ENCODE peak calls at places on chromosomes 16 and 17, in four cellular contexts. One of them, this sample, is unnamed.
A peak's percentile ranks its signal among the peaks of the same experiment; 100 is the strongest.

GRCh38 chr16:67162439-67163163 is 1.9 kb upstream of the HSF4 start:
- DNase-seq in psoas muscle: peak; percentile 38
- DNase-seq in brain microvascular endothelial cell: no peak
- DNase-seq in ascending aorta: no peak
- DNase-seq in this sample: no peak

GRCh38 chr16:84460406-84461028 is 43.9 kb downstream of the MEAK7 start:
- DNase-seq in psoas muscle: no peak
- DNase-seq in brain microvascular endothelial cell: no peak
- DNase-seq in ascending aorta: no peak
- DNase-seq in this sample: peak; percentile 49

GRCh38 chr16:64416232-64417010 is 705.4 kb downstream of the CDH11 start:
- DNase-seq in psoas muscle: no peak
- DNase-seq in brain microvascular endothelial cell: peak; percentile 67
- DNase-seq in ascending aorta: no peak
- DNase-seq in this sample: no peak

GRCh38 chr17:50660042-50660886 is 25.6 kb downstream of the ABCC3 start:
- DNase-seq in psoas muscle: no peak
- DNase-seq in brain microvascular endothelial cell: no peak
- DNase-seq in ascending aorta: no peak
- DNase-seq in this sample: no peak

GRCh38 chr17:44794699-44795413 is 35.2 kb downstream of the GJC1 start:
- DNase-seq in psoas muscle: no peak
- DNase-seq in brain microvascular endothelial cell: peak; percentile 81
- DNase-seq in ascending aorta: no peak
- DNase-seq in this sample: no peak

GRCh38 chr17:50129946-50130777 is at the start of gene SAMD14:
- DNase-seq in psoas muscle: peak; percentile 67
- DNase-seq in brain microvascular endothelial cell: no peak
- DNase-seq in ascending aorta: no peak
- DNase-seq in this sample: no peak

GRCh38 chr17:68238488-68238887 is 9.4 kb upstream of the AMZ2 start:
- DNase-seq in psoas muscle: no peak
- DNase-seq in brain microvascular endothelial cell: no peak
- DNase-seq in ascending aorta: no peak
- DNase-seq in this sample: no peak

GRCh38 chr17:79974786-79975497 is 60.7 kb downstream of the TBC1D16 start:
- DNase-seq in psoas muscle: no peak
- DNase-seq in brain microvascular endothelial cell: no peak
- DNase-seq in ascending aorta: no peak
- DNase-seq in this sample: peak; percentile 55

GRCh38 chr16:64363039-64363438 is 758.8 kb downstream of the CDH11 start:
- DNase-seq in psoas muscle: no peak
- DNase-seq in brain microvascular endothelial cell: no peak
- DNase-seq in ascending aorta: no peak
- DNase-seq in this sample: no peak

GRCh38 chr17:73912360-73912746 is 268.1 kb upstream of the SDK2 start:
- DNase-seq in psoas muscle: no peak
- DNase-seq in brain microvascular endothelial cell: no peak
- DNase-seq in ascending aorta: no peak
- DNase-seq in this sample: no peak

GRCh38 chr16:85673529-85674417 is 15.0 kb downstream of the GINS2 start:
- DNase-seq in psoas muscle: no peak
- DNase-seq in brain microvascular endothelial cell: peak; percentile 60
- DNase-seq in ascending aorta: no peak
- DNase-seq in this sample: no peak

GRCh38 chr17:81935709-81936084 is 1.4 kb downstream of the PYCR1 start:
- DNase-seq in psoas muscle: no peak
- DNase-seq in brain microvascular endothelial cell: no peak
- DNase-seq in ascending aorta: no peak
- DNase-seq in this sample: no peak

GRCh38 chr16:50114357-50115129 is 38.6 kb upstream of the TENT4B start:
- DNase-seq in psoas muscle: no peak
- DNase-seq in brain microvascular endothelial cell: no peak
- DNase-seq in ascending aorta: no peak
- DNase-seq in this sample: no peak

DNA sequence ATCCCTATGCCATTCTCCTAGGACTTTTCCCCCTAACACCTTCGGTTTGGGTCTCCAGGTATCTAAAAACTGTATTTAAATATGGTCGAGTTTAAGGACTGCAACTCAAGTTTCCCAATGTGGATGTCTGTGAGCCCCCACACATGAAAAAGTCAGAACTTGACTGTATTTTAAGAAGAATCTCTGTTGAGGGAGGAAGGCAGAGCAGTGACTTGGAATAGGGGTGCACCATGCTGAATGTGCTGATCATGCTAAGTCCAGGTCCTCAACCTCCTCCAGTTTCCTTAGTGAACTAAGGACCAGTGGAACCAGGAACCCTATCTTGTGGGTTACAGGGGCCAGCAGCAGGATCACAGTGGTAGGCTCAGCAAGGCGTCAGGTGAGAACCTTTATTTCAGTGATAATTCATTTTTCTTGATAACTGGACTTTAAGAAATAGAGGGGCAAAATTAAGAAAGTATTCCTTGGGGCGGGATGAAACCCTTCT is 19.5 kb downstream of the GRB7 start:
- DNase-seq in psoas muscle: no peak
- DNase-seq in brain microvascular endothelial cell: no peak
- DNase-seq in ascending aorta: no peak
- DNase-seq in this sample: no peak
- H3K4me3 ChIP-seq in psoas muscle: no peak overlapping the region
- H3K4me3 ChIP-seq in brain microvascular endothelial cell: no peak overlapping the region
- H3K4me3 ChIP-seq in ascending aorta: no peak overlapping the region
- H3K4me3 ChIP-seq in this sample: no peak overlapping the region

DNA sequence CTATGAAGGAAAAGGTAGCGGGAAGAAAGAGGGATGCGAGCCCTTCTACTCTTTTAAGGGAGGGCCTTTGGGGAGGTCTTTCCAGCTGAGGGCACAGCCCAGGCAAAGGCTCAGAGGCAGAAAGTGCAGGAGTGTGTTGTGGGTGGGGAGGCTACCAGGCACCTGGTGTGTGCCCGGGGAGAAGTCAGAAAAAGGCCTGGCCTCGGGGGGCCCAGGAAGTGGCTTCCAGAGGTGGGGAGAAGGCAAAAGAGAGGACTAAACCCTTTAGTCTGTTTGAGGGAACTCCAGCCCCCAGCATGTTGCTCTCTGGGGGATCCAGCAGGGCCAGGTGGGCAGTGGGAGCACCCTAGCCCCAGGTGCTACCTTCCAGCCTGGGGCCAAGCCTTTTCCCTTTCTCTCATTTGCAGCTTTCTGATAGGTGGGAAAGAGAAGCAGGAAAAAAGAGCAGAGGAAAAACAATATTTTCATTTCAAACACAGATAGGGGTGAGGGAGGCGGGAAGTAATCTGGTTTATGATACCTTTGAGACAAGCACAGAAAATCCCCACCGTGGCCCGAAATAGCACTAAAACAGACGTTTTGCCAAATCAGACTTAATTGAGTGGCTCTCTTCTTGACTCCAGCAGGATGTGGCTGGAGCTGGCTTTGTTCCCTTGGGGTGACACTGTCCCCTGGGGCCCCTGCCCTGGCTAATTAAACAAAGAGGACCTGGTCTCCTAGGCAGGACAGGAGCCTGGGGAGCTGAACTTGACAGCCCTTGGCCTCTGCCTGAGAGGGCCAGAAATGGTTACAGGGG is 10.4 kb downstream of the RAI1 start:
- DNase-seq in psoas muscle: no peak
- DNase-seq in brain microvascular endothelial cell: no peak
- DNase-seq in ascending aorta: no peak
- DNase-seq in this sample: no peak
- TF ChIP-seq CTCF in psoas muscle: no peak
- TF ChIP-seq CTCF in brain microvascular endothelial cell: no peak
- TF ChIP-seq CTCF in ascending aorta: no peak
- TF ChIP-seq CTCF in this sample: no peak

DNA sequence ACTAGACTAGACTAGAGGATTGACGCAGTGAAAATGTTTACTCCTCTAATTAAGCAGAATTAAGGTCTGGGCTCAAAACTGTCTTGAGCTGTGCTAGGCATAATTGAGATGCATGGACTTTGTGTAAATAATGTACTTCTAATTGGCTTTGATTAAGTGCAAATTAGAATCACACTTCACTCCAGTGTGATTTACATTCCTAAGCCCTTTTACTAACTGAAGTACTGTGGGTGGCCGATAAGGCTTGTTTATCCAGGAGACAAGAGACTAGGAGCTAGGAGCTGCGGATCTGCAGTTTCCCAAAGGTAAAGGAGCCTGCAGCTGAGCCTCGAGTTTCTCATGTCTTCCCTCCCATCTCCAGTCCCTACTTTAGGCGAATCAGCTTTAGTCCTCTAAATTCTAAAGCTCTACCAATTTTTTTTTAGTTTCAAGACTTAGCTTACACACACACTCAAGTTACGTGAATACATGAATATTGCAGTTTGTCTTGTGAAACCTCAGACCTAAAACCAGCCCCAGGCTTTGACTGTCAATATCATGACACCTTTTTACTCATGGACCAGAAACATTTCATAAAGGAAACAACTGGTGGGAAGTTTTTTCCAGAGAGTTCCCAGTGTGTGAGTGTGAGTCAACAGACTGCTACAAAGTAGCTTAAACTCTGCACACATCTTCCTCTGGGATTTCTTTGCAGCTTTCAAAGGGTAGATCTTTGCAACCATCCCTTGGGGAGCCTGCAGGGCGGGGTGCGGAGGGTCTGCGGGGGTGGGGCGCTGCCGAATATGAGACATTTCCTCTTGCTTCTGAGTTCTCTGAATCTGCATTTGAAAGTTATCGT is 113.9 kb upstream of the TBX2 start:
- DNase-seq in psoas muscle: no peak
- DNase-seq in brain microvascular endothelial cell: peak; percentile 90
- DNase-seq in ascending aorta: no peak
- DNase-seq in this sample: no peak
- H3K27ac ChIP-seq in psoas muscle: no peak overlapping the region
- H3K27ac ChIP-seq in brain microvascular endothelial cell: peak overlapping the region; percentile 86
- H3K27ac ChIP-seq in ascending aorta: no peak overlapping the region
- H3K27ac ChIP-seq in this sample: no peak overlapping the region

DNA sequence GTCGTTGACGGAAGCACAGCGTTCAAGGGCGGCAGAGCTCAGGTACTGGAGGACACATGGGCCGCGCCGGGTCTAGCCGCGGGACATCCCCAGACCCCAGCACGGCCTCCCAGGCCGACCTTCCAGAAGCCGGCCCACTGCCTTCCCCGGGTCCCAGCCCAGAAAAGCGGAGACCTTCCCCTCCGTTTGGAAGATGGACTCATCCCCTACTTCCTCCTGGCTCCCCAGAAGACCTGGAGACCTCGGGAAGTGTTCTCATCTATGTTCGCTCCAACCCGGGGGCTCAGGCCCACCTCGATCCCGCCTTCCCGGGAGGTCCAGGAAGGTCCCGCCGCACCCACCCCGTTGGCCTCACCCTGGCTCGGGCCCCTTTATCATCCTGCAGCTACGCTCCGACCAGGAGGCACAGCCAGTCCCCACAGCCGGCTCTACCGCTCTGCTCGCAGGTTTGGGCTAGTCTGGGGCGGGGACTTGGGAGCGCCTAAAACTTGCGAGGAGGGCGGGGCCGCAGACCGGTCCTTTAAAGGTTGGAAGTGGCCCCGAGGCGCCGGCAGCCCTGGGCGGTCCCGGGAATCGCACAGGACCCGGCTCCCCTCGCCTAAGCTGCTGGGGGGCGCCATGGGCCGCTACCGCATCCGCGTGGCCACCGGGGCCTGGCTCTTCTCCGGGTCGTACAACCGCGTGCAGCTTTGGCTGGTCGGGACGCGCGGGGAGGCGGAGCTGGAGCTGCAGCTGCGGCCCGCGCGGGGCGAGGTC is at the start of gene ALOX12:
- DNase-seq in psoas muscle: no peak
- DNase-seq in brain microvascular endothelial cell: no peak
- DNase-seq in ascending aorta: no peak
- DNase-seq in this sample: no peak
- H3K4me3 ChIP-seq in psoas muscle: peak within 1 kb of the TSS; percentile 49
- H3K4me3 ChIP-seq in brain microvascular endothelial cell: peak within 1 kb of the TSS; percentile 30
- H3K4me3 ChIP-seq in ascending aorta: peak within 1 kb of the TSS; percentile 35
- H3K4me3 ChIP-seq in this sample: peak within 1 kb of the TSS; percentile 72

GRCh38 chr16:89132194-89133005 is 38.7 kb downstream of the ACSF3 start:
- DNase-seq in psoas muscle: no peak
- DNase-seq in brain microvascular endothelial cell: no peak
- DNase-seq in ascending aorta: no peak
- DNase-seq in this sample: no peak
- TF ChIP-seq CTCF in psoas muscle: no peak
- TF ChIP-seq CTCF in brain microvascular endothelial cell: peak; percentile 19
- TF ChIP-seq CTCF in ascending aorta: no peak
- TF ChIP-seq CTCF in this sample: no peak

GRCh38 chr17:59370580-59371299 is 39.3 kb downstream of the YPEL2 start:
- DNase-seq in psoas muscle: peak; percentile 84
- DNase-seq in brain microvascular endothelial cell: no peak
- DNase-seq in ascending aorta: no peak
- DNase-seq in this sample: no peak
- H3K27ac ChIP-seq in psoas muscle: peak overlapping the region; percentile 92
- H3K27ac ChIP-seq in brain microvascular endothelial cell: peak overlapping the region; percentile 82
- H3K27ac ChIP-seq in ascending aorta: peak overlapping the region; percentile 94
- H3K27ac ChIP-seq in this sample: peak overlapping the region; percentile 93

GRCh38 chr16:3672571-3673041 is 18.1 kb downstream of the DNASE1 start:
- DNase-seq in psoas muscle: peak; percentile 49
- DNase-seq in brain microvascular endothelial cell: no peak
- DNase-seq in ascending aorta: no peak
- DNase-seq in this sample: no peak
- H3K4me3 ChIP-seq in psoas muscle: no peak overlapping the region
- H3K4me3 ChIP-seq in brain microvascular endothelial cell: no peak overlapping the region
- H3K4me3 ChIP-seq in ascending aorta: no peak overlapping the region
- H3K4me3 ChIP-seq in this sample: no peak overlapping the region

DNA sequence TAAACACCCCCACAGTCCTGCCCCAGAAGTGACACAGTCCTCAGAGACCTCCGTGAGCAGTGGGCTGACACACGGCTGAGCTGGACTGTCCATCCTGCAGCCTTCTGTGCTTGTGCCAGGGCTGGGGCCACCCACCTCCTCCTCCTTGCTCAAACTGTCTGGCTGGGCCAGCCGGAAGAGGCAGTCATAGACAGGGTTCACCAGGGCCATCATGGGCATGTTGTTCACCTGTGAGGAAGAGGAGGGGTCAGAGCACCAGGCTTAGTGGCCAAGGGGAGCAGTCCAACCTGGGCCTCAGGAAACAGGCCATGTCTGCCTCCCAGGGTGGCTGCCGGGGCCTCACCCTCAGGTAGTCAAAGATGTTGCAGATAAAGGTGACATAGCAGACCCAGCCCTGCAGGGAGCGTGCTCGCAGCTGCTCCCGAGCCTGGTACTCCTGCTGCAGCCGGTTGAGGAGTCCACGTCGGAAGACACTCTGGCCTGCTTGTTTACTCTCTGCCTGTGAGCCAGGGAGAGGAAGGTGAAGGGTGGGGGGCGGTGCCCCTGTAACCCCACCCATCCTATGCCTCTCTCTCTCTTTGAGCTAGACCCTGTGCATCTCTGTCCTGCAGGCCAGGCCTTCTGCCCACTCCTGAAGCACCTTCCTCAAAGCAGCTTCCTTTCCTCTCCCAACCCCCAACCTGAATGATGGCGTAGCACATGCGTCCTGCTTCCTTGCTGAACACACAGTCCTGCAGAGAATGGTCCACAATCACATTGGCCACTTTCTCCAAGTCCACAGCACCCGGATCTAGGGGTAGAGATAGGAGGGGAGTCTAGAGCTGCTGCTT is 3.4 kb downstream of the MIF4GD start:
- DNase-seq in psoas muscle: peak; percentile 39
- DNase-seq in brain microvascular endothelial cell: no peak
- DNase-seq in ascending aorta: no peak
- DNase-seq in this sample: no peak
- TF ChIP-seq CTCF in psoas muscle: no peak
- TF ChIP-seq CTCF in brain microvascular endothelial cell: no peak
- TF ChIP-seq CTCF in ascending aorta: no peak
- TF ChIP-seq CTCF in this sample: no peak

This sample was measured in coronary artery.